ENCODE peak calls at places on chromosomes 7 and 10, in four cellular contexts. R, U, I and Y are unnamed samples.

GRCh38 chr7:82633592-82633991 is 190.0 kb upstream of the CACNA2D1 start:
- DNase-seq in R (no peak), U (no peak), I (peak), Y (peak)

GRCh38 chr10:122213766-122214165 is 57.3 kb upstream of the BTBD16 start:
- DNase-seq in R (no peak), U (no peak), I (no peak), Y (peak)

GRCh38 chr7:45568536-45569289 is 5.5 kb upstream of the ADCY1 start:
- DNase-seq in R (no peak), U (no peak), I (no peak), Y (peak)

GRCh38 chr10:96610817-96611216 is 24.0 kb upstream of the TM9SF3 start:
- DNase-seq in R (no peak), U (no peak), I (no peak), Y (no peak)

GRCh38 chr7:74718336-74718735 is 55.5 kb upstream of the NCF1 start:
- DNase-seq in R (no peak), U (no peak), I (no peak), Y (no peak)

GRCh38 chr10:103203466-103203865 is 10.4 kb upstream of the NT5C2 start:
- DNase-seq in R (no peak), U (no peak), I (no peak), Y (peak)

GRCh38 chr10:121131426-121132277 is 280.5 kb downstream of the WDR11 start:
- DNase-seq in R (no peak), U (no peak), I (no peak), Y (no peak)

GRCh38 chr7:138738551-138739335 is 37.6 kb upstream of the SVOPL start:
- DNase-seq in R (peak), U (peak), I (peak), Y (peak)

GRCh38 chr7:155858521-155859061 is 46.3 kb upstream of the SHH start:
- DNase-seq in R (peak), U (peak), I (peak), Y (peak)

GRCh38 chr7:150400779-150401423 is 21.8 kb downstream of the ZNF775 start:
- DNase-seq in R (no peak), U (no peak), I (peak), Y (peak)

GRCh38 chr10:102327641-102328040 is 67.9 kb upstream of the NFKB2 start:
- DNase-seq in R (no peak), U (no peak), I (no peak), Y (no peak)

GRCh38 chr7:102097601-102098161 is 189.0 kb upstream of the SH2B2 start:
- DNase-seq in R (no peak), U (no peak), I (peak), Y (peak)

GRCh38 chr7:46352335-46352954 is 431.4 kb upstream of the IGFBP3 start:
- DNase-seq in R (peak), U (peak), I (peak), Y (peak)

GRCh38 chr7:92809397-92810241 is 26.8 kb downstream of the CDK6 start:
- DNase-seq in R (peak), U (peak), I (peak), Y (peak)

GRCh38 chr7:51058764-51059163 is 257.8 kb downstream of the COBL start:
- DNase-seq in R (no peak), U (no peak), I (no peak), Y (no peak)

GRCh38 chr10:122342293-122343134 is 32.0 kb upstream of the PLEKHA1 start:
- DNase-seq in R (peak), U (peak), I (peak), Y (peak)

GRCh38 chr10:118793545-118793944 is 38.8 kb upstream of the CACUL1 start:
- DNase-seq in R (no peak), U (no peak), I (no peak), Y (no peak)

GRCh38 chr7:127758105-127758504 is 106.1 kb downstream of the SND1 start:
- DNase-seq in R (no peak), U (no peak), I (no peak), Y (no peak)

GRCh38 chr7:16078076-16078952 is 343.0 kb downstream of the CRPPA start:
- DNase-seq in R (peak), U (peak), I (peak), Y (peak)

GRCh38 chr10:62426086-62426485 is 51.9 kb downstream of the ZNF365 start:
- DNase-seq in R (no peak), U (peak), I (no peak), Y (no peak)

GRCh38 chr10:83199357-83199756 is 940.0 kb upstream of the GHITM start:
- DNase-seq in R (no peak), U (no peak), I (no peak), Y (no peak)

GRCh38 chr7:102860351-102860811 is 52.4 kb upstream of the LRRC17 start:
- DNase-seq in R (peak), U (no peak), I (peak), Y (no peak)

GRCh38 chr7:26782501-26782900 is 81.9 kb downstream of the SKAP2 start:
- DNase-seq in R (no peak), U (no peak), I (no peak), Y (no peak)

GRCh38 chr10:58820862-58821559 is 308.3 kb downstream of the BICC1 start:
- DNase-seq in R (peak), U (no peak), I (no peak), Y (no peak)

GRCh38 chr10:97773096-97773495 is 1.3 kb upstream of the SFRP5 start:
- DNase-seq in R (no peak), U (no peak), I (no peak), Y (no peak)

GRCh38 chr10:75904499-75905283 is 473.3 kb downstream of the LRMDA start:
- DNase-seq in R (no peak), U (no peak), I (peak), Y (peak)

GRCh38 chr7:137462847-137463246 is 119.3 kb upstream of the PTN start:
- DNase-seq in R (no peak), U (no peak), I (no peak), Y (no peak)

GRCh38 chr7:108497082-108497725 is 28.7 kb downstream of the PNPLA8 start:
- DNase-seq in R (peak), U (peak), I (peak), Y (peak)

GRCh38 chr7:75776295-75776971 is 4.4 kb upstream of the CCL26 start:
- DNase-seq in R (peak), U (no peak), I (no peak), Y (no peak)

GRCh38 chr7:147196476-147196875 is 1079.9 kb downstream of the CNTNAP2 start:
- DNase-seq in R (no peak), U (no peak), I (no peak), Y (no peak)

GRCh38 chr7:47622946-47623640 is 41.2 kb upstream of the TNS3 start:
- DNase-seq in R (peak), U (no peak), I (peak), Y (no peak)

GRCh38 chr10:106609867-106610266 is 554.6 kb downstream of the SORCS1 start:
- DNase-seq in R (no peak), U (no peak), I (no peak), Y (peak)

GRCh38 chr7:96347471-96347870 is 25.6 kb upstream of the SLC25A13 start:
- DNase-seq in R (no peak), U (no peak), I (no peak), Y (no peak)

GRCh38 chr10:24645784-24646183 is 77.9 kb downstream of the ARHGAP21 start:
- DNase-seq in R (peak), U (no peak), I (no peak), Y (no peak)

GRCh38 chr7:36462551-36463137 is 73.0 kb downstream of the ANLN start:
- DNase-seq in R (no peak), U (no peak), I (no peak), Y (no peak)

GRCh38 chr7:128790297-128791037 is 1.3 kb upstream of the CCDC136 start:
- DNase-seq in R (no peak), U (no peak), I (no peak), Y (peak)
- H3K27ac ChIP-seq in R (no peak), U (peak), I (no peak), Y (no peak)

GRCh38 chr7:157358753-157359096 is 21.9 kb downstream of the DNAJB6 start:
- DNase-seq in R (no peak), U (no peak), I (no peak), Y (no peak)

GRCh38 chr7:157359581-157359980 is 22.8 kb downstream of the DNAJB6 start:
- DNase-seq in R (no peak), U (no peak), I (no peak), Y (no peak)

GRCh38 chr7:157357129-157358040 is 20.6 kb downstream of the DNAJB6 start:
- DNase-seq in R (no peak), U (no peak), I (no peak), Y (no peak)

GRCh38 chr7:157355784-157356511 is 19.1 kb downstream of the DNAJB6 start:
- DNase-seq in R (peak), U (no peak), I (no peak), Y (no peak)

GRCh38 chr7:157358041-157358752 is 21.4 kb downstream of the DNAJB6 start:
- DNase-seq in R (no peak), U (no peak), I (no peak), Y (no peak)
- H3K27ac ChIP-seq in R (no peak), U (peak), I (no peak), Y (no peak)

GRCh38 chr7:49297958-49298357 is 373.6 kb downstream of the CDC14C start:
- DNase-seq in R (no peak), U (no peak), I (no peak), Y (no peak)

GRCh38 chr7:49295136-49295535 is 370.8 kb downstream of the CDC14C start:
- DNase-seq in R (no peak), U (no peak), I (no peak), Y (no peak)

DNA sequence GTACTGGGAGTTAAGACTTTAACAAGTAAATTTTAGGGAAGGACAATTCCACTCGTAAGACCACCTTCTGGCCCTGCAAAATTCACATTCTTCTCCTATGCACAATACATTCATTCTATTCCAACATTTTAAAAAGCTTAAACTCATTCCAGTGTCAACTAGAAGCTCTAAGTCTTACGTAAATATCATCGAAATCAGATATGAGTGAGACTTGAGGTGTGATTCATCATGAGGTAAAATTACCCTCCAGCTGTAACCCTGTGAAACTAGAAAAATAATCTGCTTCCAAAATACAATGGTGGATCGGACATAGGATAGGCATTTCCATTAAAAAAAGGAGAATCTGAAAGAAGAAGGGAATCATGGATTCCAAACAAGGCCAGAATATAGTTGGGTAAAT is 370.3 kb downstream of the CDC14C start:
- DNase-seq in R (no peak), U (no peak), I (no peak), Y (no peak)
- H3K27ac ChIP-seq in R (no peak), U (no peak), I (no peak), Y (no peak)

GRCh38 chr7:104845541-104845940 is 168.5 kb upstream of the KMT2E start:
- DNase-seq in R (no peak), U (no peak), I (no peak), Y (no peak)
- H3K27ac ChIP-seq in R (no peak), U (no peak), I (no peak), Y (no peak)

GRCh38 chr10:78247821-78248220 is 214.2 kb downstream of the RPS24 start:
- DNase-seq in R (no peak), U (no peak), I (no peak), Y (no peak)
- H3K27ac ChIP-seq in R (peak), U (peak), I (peak), Y (no peak)

DNA sequence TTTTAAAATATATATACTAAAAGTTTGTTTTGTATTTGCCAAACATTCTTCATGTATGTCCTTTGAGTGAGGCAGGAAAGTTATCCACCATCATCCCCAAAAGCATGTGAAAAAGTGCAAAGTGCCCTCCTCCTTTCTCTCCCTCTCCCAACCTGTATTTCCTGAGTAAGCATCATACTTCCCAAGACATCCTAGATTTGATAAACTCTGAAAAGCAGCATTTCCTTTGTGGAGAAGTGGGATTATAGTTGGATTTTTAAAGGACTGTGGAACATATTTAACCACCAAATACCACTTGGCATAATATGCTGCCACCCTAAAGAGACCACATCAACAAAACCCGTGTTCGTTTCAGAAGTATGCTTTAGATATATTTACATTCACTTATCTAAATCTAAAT is 36.9 kb downstream of the NET1 start:
- DNase-seq in R (no peak), U (no peak), I (no peak), Y (no peak)
- H3K27ac ChIP-seq in R (peak), U (peak), I (peak), Y (no peak)

GRCh38 chr7:106282852-106283251 is 1.9 kb downstream of the NAMPT start:
- DNase-seq in R (no peak), U (no peak), I (no peak), Y (no peak)

GRCh38 chr7:106283501-106283830 is 1.3 kb downstream of the NAMPT start:
- DNase-seq in R (peak), U (no peak), I (no peak), Y (no peak)

GRCh38 chr7:106281919-106282318 is 2.9 kb downstream of the NAMPT start:
- DNase-seq in R (no peak), U (no peak), I (no peak), Y (no peak)

GRCh38 chr7:106281127-106281526 is 3.7 kb downstream of the NAMPT start:
- DNase-seq in R (no peak), U (no peak), I (no peak), Y (no peak)

DNA sequence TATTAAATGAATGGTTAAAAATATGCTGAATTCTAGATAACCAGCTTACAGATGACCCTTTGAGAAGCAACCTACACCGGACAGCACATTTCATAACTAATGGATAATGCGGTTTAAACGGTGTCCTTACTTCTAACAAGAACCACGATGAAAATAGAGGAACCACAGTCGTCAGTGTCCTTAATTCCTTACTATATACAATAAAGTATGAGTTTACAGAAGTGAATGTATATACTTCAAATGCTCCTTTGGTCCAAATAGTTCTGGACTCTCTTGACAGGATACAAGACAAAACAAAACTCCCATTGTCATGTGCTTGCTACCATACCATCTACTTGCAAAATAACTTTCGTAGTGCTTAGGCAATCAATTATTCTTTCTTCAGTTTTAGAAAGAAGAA is 2.4 kb downstream of the NAMPT start:
- DNase-seq in R (no peak), U (no peak), I (no peak), Y (no peak)
- H3K27ac ChIP-seq in R (no peak), U (peak), I (peak), Y (no peak)